ENCODE peak calls at places on chromosomes 2 and 18, in nine cellular contexts. G is nephron progenitor cell, O is stomach, F is AG04449, T is NCI-H1105, I is smooth muscle cell of the brain vasculature, N is heart left ventricle, M is glutamatergic neuron, Q is naive B cell. Y is an unnamed sample.

GRCh38 chr2:202756598-202756997 is 115.0 kb downstream of the ICA1L start:
- DNase-seq in G (no peak), O (no peak), F (no peak), T (no peak), I (no peak), N (no peak), M (no peak), Q (no peak), Y (no peak)

GRCh38 chr2:35410431-35411061 is 945.0 kb upstream of the CRIM1 start:
- DNase-seq in G (peak; percentile 74), O (peak; percentile 45), F (no peak), T (peak; percentile 17), I (no peak), N (peak; percentile 21), M (peak; percentile 80), Q (no peak), Y (peak; percentile 62)

GRCh38 chr2:235618039-235618438 is 124.2 kb downstream of the AGAP1 start:
- DNase-seq in G (no peak), O (no peak), F (peak; percentile 44), T (no peak), I (no peak), N (no peak), M (no peak), Q (no peak), Y (peak; percentile 69)

GRCh38 chr2:136238552-136239346 is 120.8 kb upstream of the CXCR4 start:
- DNase-seq in G (no peak), O (no peak), F (no peak), T (no peak), I (no peak), N (peak; percentile 12), M (no peak), Q (peak; percentile 89), Y (peak; percentile 74)

GRCh38 chr2:188414412-188414811 is 122.7 kb downstream of the GULP1 start:
- DNase-seq in G (no peak), O (no peak), F (peak; percentile 37), T (no peak), I (no peak), N (no peak), M (no peak), Q (no peak), Y (peak; percentile 65)

GRCh38 chr2:120208381-120209353 is 14.5 kb downstream of the TMEM185B start:
- DNase-seq in G (no peak), O (no peak), F (no peak), T (no peak), I (no peak), N (no peak), M (no peak), Q (no peak), Y (no peak)

GRCh38 chr2:157292853-157293252 is 32.8 kb downstream of the ERMN start:
- DNase-seq in G (no peak), O (no peak), F (no peak), T (no peak), I (no peak), N (no peak), M (no peak), Q (no peak), Y (no peak)

GRCh38 chr2:68463287-68463877 is 3.7 kb downstream of the FBXO48 start:
- DNase-seq in G (no peak), O (no peak), F (no peak), T (peak; percentile 49), I (no peak), N (no peak), M (no peak), Q (peak; percentile 52), Y (peak; percentile 81)

GRCh38 chr2:85997016-85997970 is 108.4 kb downstream of the POLR1A start:
- DNase-seq in G (no peak), O (no peak), F (peak; percentile 24), T (no peak), I (no peak), N (peak; percentile 34), M (no peak), Q (no peak), Y (peak; percentile 63)

GRCh38 chr2:61291851-61292575 is 130.0 kb downstream of the C2orf74 start:
- DNase-seq in G (no peak), O (no peak), F (no peak), T (no peak), I (no peak), N (no peak), M (no peak), Q (no peak), Y (no peak)

GRCh38 chr18:39414009-39414700 is 1848.6 kb upstream of the CELF4 start:
- DNase-seq in G (no peak), O (no peak), F (no peak), T (no peak), I (no peak), N (no peak), M (no peak), Q (no peak), Y (peak; percentile 59)

GRCh38 chr2:97849881-97850540 is 136.6 kb downstream of the ZAP70 start:
- DNase-seq in G (no peak), O (no peak), F (no peak), T (no peak), I (no peak), N (no peak), M (no peak), Q (no peak), Y (peak; percentile 9)

GRCh38 chr2:12478151-12479041 is 238.3 kb upstream of the TRIB2 start:
- DNase-seq in G (no peak), O (no peak), F (no peak), T (no peak), I (no peak), N (no peak), M (no peak), Q (no peak), Y (no peak)

GRCh38 chr2:170486730-170487129 is 228.4 kb upstream of the SP5 start:
- DNase-seq in G (no peak), O (no peak), F (no peak), T (no peak), I (no peak), N (no peak), M (no peak), Q (no peak), Y (no peak)

GRCh38 chr2:181949047-181949446 is 36.6 kb upstream of the PPP1R1C start:
- DNase-seq in G (no peak), O (no peak), F (no peak), T (no peak), I (no peak), N (no peak), M (no peak), Q (no peak), Y (peak; percentile 15)

GRCh38 chr2:17759805-17760204 is 5.9 kb downstream of the GEN1 start:
- DNase-seq in G (no peak), O (no peak), F (no peak), T (no peak), I (no peak), N (no peak), M (no peak), Q (no peak), Y (peak; percentile 75)

GRCh38 chr2:129229830-129230441 is 749.5 kb upstream of the RAB6C start:
- DNase-seq in G (no peak), O (no peak), F (no peak), T (no peak), I (no peak), N (no peak), M (no peak), Q (no peak), Y (no peak)

GRCh38 chr2:129436809-129437208 is 542.7 kb upstream of the RAB6C start:
- DNase-seq in G (no peak), O (no peak), F (no peak), T (no peak), I (no peak), N (no peak), M (no peak), Q (no peak), Y (no peak)

GRCh38 chr2:15810451-15811150 is 129.7 kb upstream of the MYCN start:
- DNase-seq in G (no peak), O (no peak), F (no peak), T (no peak), I (no peak), N (no peak), M (no peak), Q (no peak), Y (no peak)

GRCh38 chr2:149885468-149885867 is 297.9 kb upstream of the MMADHC start:
- DNase-seq in G (no peak), O (no peak), F (no peak), T (peak; percentile 81), I (no peak), N (no peak), M (no peak), Q (no peak), Y (no peak)

GRCh38 chr2:196718796-196719564 is 79.5 kb downstream of the CCDC150 start:
- DNase-seq in G (peak; percentile 47), O (no peak), F (no peak), T (no peak), I (peak; percentile 86), N (no peak), M (peak; percentile 62), Q (no peak), Y (peak; percentile 69)

GRCh38 chr2:100940240-100940639 is 61.8 kb upstream of the RPL31 start:
- DNase-seq in G (no peak), O (no peak), F (no peak), T (no peak), I (no peak), N (no peak), M (no peak), Q (no peak), Y (peak; percentile 8)

GRCh38 chr2:46097714-46098480 is 199.3 kb upstream of the EPAS1 start:
- DNase-seq in G (no peak), O (peak; percentile 74), F (peak; percentile 96), T (peak; percentile 14), I (peak; percentile 83), N (peak; percentile 89), M (no peak), Q (no peak), Y (peak; percentile 100)

GRCh38 chr2:97699765-97700444 is 13.5 kb upstream of the ZAP70 start:
- DNase-seq in G (peak; percentile 69), O (peak; percentile 57), F (no peak), T (peak; percentile 32), I (peak; percentile 17), N (peak; percentile 48), M (peak; percentile 82), Q (peak; percentile 41), Y (peak; percentile 80)

GRCh38 chr18:30457156-30457555 is 585.4 kb downstream of the DSC3 start:
- DNase-seq in G (no peak), O (no peak), F (no peak), T (no peak), I (no peak), N (no peak), M (no peak), Q (no peak), Y (no peak)

GRCh38 chr18:49935215-49935614 is 121.9 kb upstream of the ACAA2 start:
- DNase-seq in G (no peak), O (no peak), F (no peak), T (no peak), I (no peak), N (no peak), M (no peak), Q (no peak), Y (no peak)

GRCh38 chr2:46645681-46646162 is 166.4 kb downstream of the TMEM247 start:
- DNase-seq in G (no peak), O (peak; percentile 29), F (peak; percentile 95), T (peak; percentile 5), I (no peak), N (peak; percentile 29), M (no peak), Q (no peak), Y (peak; percentile 96)

GRCh38 chr2:63000801-63001200 is 49.8 kb upstream of the OTX1 start:
- DNase-seq in G (no peak), O (no peak), F (no peak), T (no peak), I (no peak), N (no peak), M (no peak), Q (no peak), Y (peak; percentile 65)

GRCh38 chr2:180240774-180241173 is 233.7 kb upstream of the CWC22 start:
- DNase-seq in G (no peak), O (no peak), F (no peak), T (no peak), I (no peak), N (no peak), M (no peak), Q (no peak), Y (peak; percentile 53)

GRCh38 chr2:177669625-177670330 is 277.2 kb downstream of the AGPS start:
- DNase-seq in G (no peak), O (no peak), F (no peak), T (no peak), I (no peak), N (no peak), M (no peak), Q (no peak), Y (no peak)

Y was measured in fibroblast of pulmonary artery.